ENCODE peak calls at places on chromosomes 12 and 14, in nine cellular contexts. Z is breast epithelium; C is transverse colon; K is tibial nerve; X is osteoblast; A is heart left ventricle; T is CD4-positive, alpha-beta T cell; G is fibroblast of lung; Y is H9. N is an unnamed sample. For H3K27me3, the result is how much of the 10 kb centered on the place peaks cover.

GRCh38 chr12:79439179-79439825 is 251.5 kb downstream of the PAWR start:
- DNase-seq in Y (no peak), Z (no peak), X (no peak), C (no peak), K (no peak), A (no peak), G (no peak), T (no peak), N (no peak)

GRCh38 chr12:508795-509194 is 49.1 kb downstream of the B4GALNT3 start:
- DNase-seq in Y (no peak), C (peak), Z (no peak), A (no peak), X (peak), K (no peak), T (no peak), G (no peak), N (peak)

GRCh38 chr14:35390577-35391387 is 13.8 kb downstream of the NFKBIA start:
- DNase-seq in T (no peak), Z (no peak), C (no peak), Y (no peak), G (no peak), A (no peak), X (peak), K (no peak), N (peak)

GRCh38 chr14:33556382-33557121 is 394.3 kb downstream of the EGLN3 start:
- DNase-seq in X (no peak), T (no peak), C (no peak), Z (no peak), Y (no peak), A (no peak), K (no peak), G (no peak), N (no peak)

GRCh38 chr14:74348735-74349463 is 628 bp downstream of the VRTN start:
- DNase-seq in Z (no peak), Y (no peak), X (no peak), T (no peak), C (no peak), A (no peak), K (no peak), G (no peak), N (no peak)

GRCh38 chr12:125145196-125145595 is 80.0 kb downstream of the AACS start:
- DNase-seq in K (no peak), C (no peak), X (no peak), T (no peak), G (no peak), A (no peak), Z (no peak), Y (no peak), N (no peak)

GRCh38 chr14:73719791-73720190 is 5.6 kb upstream of the PNMA1 start:
- DNase-seq in Z (no peak), C (no peak), A (no peak), T (no peak), K (no peak), G (no peak), Y (no peak), X (peak), N (no peak)

GRCh38 chr12:46201284-46201789 is 67.5 kb downstream of the SLC38A1 start:
- DNase-seq in G (no peak), X (no peak), T (no peak), Y (no peak), Z (no peak), A (no peak), C (no peak), K (no peak), N (no peak)

GRCh38 chr14:87205811-87206210 is 787.2 kb downstream of the GALC start:
- DNase-seq in G (no peak), X (no peak), T (no peak), A (no peak), Z (no peak), Y (no peak), C (no peak), K (no peak), N (no peak)

GRCh38 chr14:74425525-74426201 is 347 bp downstream of the SYNDIG1L start:
- DNase-seq in Z (no peak), A (no peak), G (no peak), C (peak), T (peak), X (peak), Y (peak), K (no peak), N (peak)

GRCh38 chr14:90531497-90531896 is 134.7 kb downstream of the CALM1 start:
- DNase-seq in X (peak), A (no peak), K (no peak), G (no peak), T (no peak), Z (no peak), C (no peak), Y (no peak), N (no peak)

GRCh38 chr12:76137611-76138010 is 53.1 kb upstream of the NAP1L1 start:
- DNase-seq in A (no peak), T (no peak), K (no peak), Y (no peak), Z (no peak), G (no peak), X (no peak), C (no peak), N (no peak)

GRCh38 chr14:89675590-89675989 is 258.6 kb upstream of the FOXN3 start:
- DNase-seq in Z (no peak), X (no peak), Y (no peak), G (no peak), T (no peak), C (no peak), K (no peak), A (no peak), N (no peak)

GRCh38 chr14:36646664-36647416 is 14.8 kb upstream of the PAX9 start:
- DNase-seq in Y (peak), T (no peak), Z (no peak), G (no peak), K (no peak), X (peak), C (no peak), A (no peak), N (no peak)

GRCh38 chr14:34817768-34818167 is 57.4 kb downstream of the BAZ1A start:
- DNase-seq in X (peak), C (no peak), T (no peak), Z (no peak), K (no peak), A (no peak), G (no peak), Y (no peak), N (no peak)

GRCh38 chr14:100681111-100681510 is 45.6 kb upstream of the DLK1 start:
- DNase-seq in Y (no peak), A (no peak), X (no peak), T (no peak), G (no peak), K (no peak), Z (no peak), C (no peak), N (no peak)

GRCh38 chr12:16610006-16610520 is 4.1 kb upstream of the LMO3 start:
- DNase-seq in K (no peak), A (no peak), X (peak), T (no peak), C (no peak), Z (no peak), Y (no peak), G (no peak), N (no peak)

GRCh38 chr12:117158096-117158495 is 32.2 kb downstream of the FBXO21 start:
- DNase-seq in A (no peak), Y (no peak), Z (no peak), K (no peak), G (no peak), T (no peak), C (no peak), X (peak), N (no peak)

GRCh38 chr12:45612044-45612794 is 117.3 kb upstream of the ARID2 start:
- DNase-seq in K (no peak), G (no peak), A (no peak), Z (no peak), X (no peak), C (no peak), Y (no peak), T (no peak), N (no peak)

GRCh38 chr14:97299661-97300060 is 502.5 kb downstream of the VRK1 start:
- DNase-seq in T (peak), X (no peak), K (no peak), C (no peak), A (no peak), Y (peak), G (no peak), Z (no peak), N (no peak)

GRCh38 chr14:89330236-89331002 is 86.6 kb downstream of the FOXN3 start:
- DNase-seq in K (no peak), G (peak), C (peak), Y (no peak), Z (no peak), T (no peak), X (peak), A (peak), N (no peak)

GRCh38 chr14:45096218-45096617 is 12.3 kb downstream of the PRPF39 start:
- DNase-seq in X (no peak), A (no peak), K (no peak), G (no peak), Z (no peak), C (no peak), T (no peak), Y (no peak), N (no peak)

GRCh38 chr14:91417134-91417982 is at the start of gene CCDC88C:
- DNase-seq in X (peak), Y (peak), K (no peak), G (no peak), A (peak), C (peak), T (peak), Z (peak), N (peak)

GRCh38 chr14:33676135-33676566 is 274.7 kb downstream of the EGLN3 start:
- DNase-seq in G (peak), X (peak), K (no peak), C (peak), A (peak), Z (no peak), Y (peak), T (no peak), N (no peak)

GRCh38 chr14:91409991-91410401 is 7.6 kb downstream of the CCDC88C start:
- DNase-seq in K (no peak), G (no peak), T (no peak), C (no peak), X (no peak), Y (no peak), Z (peak), A (no peak), N (no peak)

GRCh38 chr12:58502857-58503256 is 417.4 kb downstream of the LRIG3 start:
- DNase-seq in K (no peak), X (no peak), Y (no peak), C (no peak), Z (no peak), G (no peak), T (no peak), A (no peak), N (no peak)

GRCh38 chr12:9027156-9027555 is 37.8 kb downstream of the KLRG1 start:
- DNase-seq in Z (no peak), K (no peak), G (no peak), Y (no peak), A (no peak), X (no peak), C (no peak), T (no peak), N (no peak)

GRCh38 chr14:75267141-75267601 is 11.5 kb upstream of the FOS start:
- DNase-seq in Y (no peak), X (no peak), T (no peak), G (peak), A (no peak), K (no peak), Z (no peak), C (no peak), N (no peak)

GRCh38 chr14:39229222-39229543 is 4.5 kb upstream of the MIA2 start:
- DNase-seq in K (no peak), A (no peak), T (no peak), C (no peak), Y (no peak), G (no peak), X (no peak), Z (no peak), N (no peak)

GRCh38 chr14:61470261-61470953 is 149.0 kb downstream of the PRKCH start:
- DNase-seq in T (no peak), A (peak), Y (peak), Z (no peak), G (peak), X (peak), C (no peak), K (no peak), N (no peak)

GRCh38 chr12:33476058-33476457 is 36.4 kb upstream of the SYT10 start:
- DNase-seq in G (no peak), K (no peak), Y (no peak), Z (no peak), T (no peak), X (no peak), A (no peak), C (no peak), N (no peak)

GRCh38 chr12:133204264-133204603 is 22.9 kb downstream of the ZNF268 start:
- DNase-seq in X (no peak), Y (no peak), A (no peak), T (no peak), Z (no peak), G (no peak), C (no peak), K (no peak), N (no peak)

GRCh38 chr14:21066882-21067502 is 3.1 kb upstream of the ARHGEF40 start:
- DNase-seq in C (no peak), T (no peak), Y (no peak), K (no peak), Z (no peak), G (peak), X (peak), A (no peak), N (no peak)

GRCh38 chr12:12079291-12079690 is 8.6 kb downstream of the BCL2L14 start:
- DNase-seq in G (no peak), Z (no peak), C (no peak), K (no peak), X (peak), T (no peak), A (no peak), Y (no peak), N (no peak)

GRCh38 chr12:12086331-12086730 is 15.6 kb downstream of the BCL2L14 start:
- DNase-seq in A (no peak), G (no peak), T (no peak), X (no peak), Y (peak), K (no peak), Z (no peak), C (peak), N (no peak)

GRCh38 chr12:12086975-12087692 is 16.4 kb downstream of the BCL2L14 start:
- DNase-seq in Y (peak), G (no peak), Z (no peak), T (no peak), K (no peak), C (no peak), X (no peak), A (no peak), N (no peak)

GRCh38 chr12:12083688-12084087 is 12.9 kb downstream of the BCL2L14 start:
- DNase-seq in X (no peak), A (no peak), C (no peak), G (no peak), K (no peak), Z (no peak), Y (peak), T (no peak), N (peak)

GRCh38 chr12:12081836-12082497 is 11.2 kb downstream of the BCL2L14 start:
- DNase-seq in T (no peak), Y (peak), X (peak), C (peak), A (no peak), Z (no peak), K (no peak), G (peak), N (no peak)
- TF ChIP-seq CTCF in T (no peak), Y (peak), X (peak), C (peak), A (peak), Z (peak), K (no peak), G (peak), N (peak)

GRCh38 chr12:6700646-6701051 is at the start of gene PIANP:
- DNase-seq in C (peak), A (no peak), T (peak), Z (no peak), G (no peak), X (peak), Y (peak), K (no peak), N (no peak)
- H3K27me3 ChIP-seq in C (half or more), A (under half), T (under half), Z (under half), G (under half), X (half or more), Y (under half), K (half or more), N (under half)

DNA sequence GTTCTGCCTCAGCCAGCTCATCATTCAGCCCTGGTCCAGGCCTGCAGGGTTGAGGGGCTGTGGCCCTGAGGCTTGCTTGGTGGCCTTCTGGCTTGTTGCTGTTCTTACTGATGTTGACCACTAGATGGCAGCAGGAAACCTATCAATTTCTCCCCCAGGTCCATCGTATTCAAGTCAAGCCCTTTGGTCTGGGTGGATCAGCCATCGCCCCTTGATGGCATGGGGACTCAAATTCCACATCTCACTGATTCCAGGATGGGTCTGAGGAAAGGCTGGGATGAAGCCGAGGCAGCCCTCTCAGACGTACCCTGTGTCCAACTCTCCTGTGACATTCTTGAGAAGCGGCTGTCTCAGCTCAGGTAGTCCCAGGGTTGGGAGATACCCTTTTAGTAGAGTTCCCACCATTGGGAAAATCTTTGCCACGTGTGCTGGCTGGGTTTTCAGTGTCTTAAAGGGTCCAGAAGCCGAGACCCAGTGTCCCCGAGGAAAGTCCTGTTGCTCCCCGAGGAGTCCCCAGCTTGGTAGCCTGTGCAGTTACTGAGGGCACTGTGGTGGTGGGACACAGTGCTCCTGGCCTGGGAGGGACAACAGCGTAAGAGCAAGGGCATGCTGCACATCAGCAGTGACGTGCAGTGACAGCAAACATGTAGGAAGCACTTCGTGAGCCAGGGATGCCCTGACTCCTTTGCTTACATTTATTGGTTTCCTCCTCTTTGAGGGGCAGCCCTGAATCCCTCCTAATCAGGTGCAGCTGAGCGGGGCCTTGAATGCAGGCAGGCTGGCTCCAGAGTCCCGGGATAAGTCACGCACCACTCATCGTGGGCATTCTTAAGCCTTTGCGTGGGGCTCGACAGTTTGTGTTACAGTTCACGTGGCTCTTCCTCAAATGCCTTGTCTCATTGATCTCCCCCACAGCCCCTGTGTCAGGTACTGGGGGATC is 58.6 kb downstream of the TSPAN9 start:
- DNase-seq in K (no peak), X (peak), G (peak), Y (peak), C (peak), A (peak), T (peak), Z (no peak), N (no peak)
- TF ChIP-seq CTCF in K (peak), X (peak), G (peak), Y (peak), C (peak), A (peak), T (peak), Z (peak), N (peak)

DNA sequence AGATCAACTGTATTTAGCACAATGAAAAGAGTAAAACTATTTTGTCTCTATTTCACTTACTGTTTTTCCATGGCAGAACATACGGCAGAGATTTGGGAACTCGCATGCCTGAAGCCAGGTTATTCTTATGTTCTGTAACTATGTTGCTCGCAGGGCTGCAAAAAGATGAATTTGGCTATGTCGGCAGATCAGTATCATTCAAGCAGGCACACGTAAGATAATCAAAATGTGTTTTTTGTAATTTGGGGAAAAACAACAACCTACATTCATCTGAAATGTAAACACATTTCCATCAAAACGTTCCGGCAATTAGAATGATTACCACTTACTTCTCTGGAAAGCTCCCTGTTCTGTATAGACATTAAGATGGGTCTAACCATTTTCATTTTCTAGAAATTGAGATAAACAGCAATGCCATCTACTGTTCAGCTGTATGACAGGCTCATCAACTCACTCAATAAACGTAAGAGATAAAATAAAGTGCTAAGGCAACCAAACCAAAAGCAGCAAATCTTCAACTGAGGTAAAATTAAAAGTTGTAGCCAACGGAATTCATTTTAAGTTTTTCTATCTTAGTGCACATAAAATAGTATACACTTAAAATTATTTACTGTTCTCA is 13.0 kb downstream of the GTSF1 start:
- DNase-seq in K (no peak), G (no peak), A (no peak), Y (no peak), X (peak), C (no peak), T (no peak), Z (no peak), N (no peak)
- H3K27me3 ChIP-seq in K (under half), G (under half), A (under half), Y (under half), X (under half), C (under half), T (under half), Z (under half), N (under half)

GRCh38 chr12:31959701-31960391 is 631 bp downstream of the RESF1 start:
- DNase-seq in X (peak), A (peak), T (peak), Z (peak), C (peak), G (peak), Y (no peak), K (peak), N (no peak)
- TF ChIP-seq CTCF in X (no peak), A (peak), T (no peak), Z (peak), C (no peak), G (peak), Y (no peak), K (no peak), N (no peak)

DNA sequence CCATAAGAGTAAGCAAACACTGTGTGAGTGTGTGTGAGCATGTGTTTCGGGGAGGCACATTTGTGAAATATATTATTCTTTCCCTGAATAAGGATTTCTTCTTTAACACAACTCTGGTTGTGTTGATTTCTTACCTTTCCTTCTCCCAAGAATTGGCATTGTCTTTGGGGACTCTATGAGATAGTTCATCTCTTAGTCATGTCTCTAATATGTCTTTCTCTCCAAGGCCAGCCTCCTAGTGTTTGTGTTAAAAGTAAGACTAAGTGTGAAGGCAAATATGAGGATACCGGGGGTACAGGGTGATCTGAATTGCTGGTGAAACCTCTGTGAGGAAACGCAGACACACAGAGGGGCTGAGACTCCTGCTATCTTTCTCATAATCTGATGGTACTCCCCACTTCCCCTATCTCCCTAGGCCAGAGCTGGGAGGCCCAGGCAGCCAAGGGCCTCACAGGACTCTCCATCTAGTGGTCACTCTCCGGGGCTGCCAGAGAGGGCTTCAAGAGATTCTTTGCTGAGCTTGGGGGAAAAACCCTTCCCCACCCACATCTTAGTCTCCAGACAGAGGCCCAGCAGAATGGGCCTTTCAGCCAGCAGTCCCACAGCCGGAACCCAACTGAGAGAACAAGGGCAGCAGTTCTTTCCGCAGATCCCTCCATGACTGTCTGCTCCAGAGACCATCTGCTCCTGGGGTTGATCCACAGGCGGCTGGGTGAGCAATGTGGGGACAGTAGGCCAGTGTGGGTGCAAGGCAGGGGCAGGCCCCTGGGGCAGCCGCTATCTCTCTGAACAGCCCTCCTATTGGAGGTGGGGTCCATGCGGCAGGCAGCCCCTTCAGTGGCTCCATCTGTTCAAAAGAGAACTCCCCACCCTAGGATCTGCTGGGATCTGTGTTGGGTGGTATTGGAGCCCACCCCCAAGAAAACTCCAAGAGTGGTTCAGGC is 5.8 kb upstream of the HOXC12 start:
- DNase-seq in K (no peak), T (no peak), A (no peak), Z (no peak), X (no peak), G (no peak), C (no peak), Y (no peak), N (peak)
- H3K27me3 ChIP-seq in K (half or more), T (half or more), A (half or more), Z (under half), X (half or more), G (half or more), C (half or more), Y (half or more), N (under half)

N was measured in upper lobe of left lung.